ENCODE peak calls at places on chromosomes 13 and 19, in six cellular contexts. One of them, this sample, is unnamed.

GRCh38 chr13:108154421-108154858 is 60.9 kb downstream of the LIG4 start:
- DNase-seq in fibroblast of lung: no peak
- DNase-seq in globus pallidus: no peak
- DNase-seq in RPMI7951: no peak
- DNase-seq in pancreas: peak; percentile 46
- DNase-seq in T-cell: no peak
- DNase-seq in this sample: no peak

GRCh38 chr13:76775031-76775740 is 111.0 kb downstream of the KCTD12 start:
- DNase-seq in globus pallidus: no peak
- DNase-seq in T-cell: no peak
- DNase-seq in fibroblast of lung: peak; percentile 71
- DNase-seq in pancreas: no peak
- DNase-seq in RPMI7951: no peak
- DNase-seq in this sample: no peak

GRCh38 chr19:3396881-3397265 is 30.5 kb downstream of the NFIC start:
- DNase-seq in globus pallidus: no peak
- DNase-seq in fibroblast of lung: no peak
- DNase-seq in T-cell: no peak
- DNase-seq in RPMI7951: no peak
- DNase-seq in pancreas: no peak
- DNase-seq in this sample: no peak

GRCh38 chr13:110319774-110320509 is 12.9 kb downstream of the COL4A2 start:
- DNase-seq in globus pallidus: no peak
- DNase-seq in fibroblast of lung: peak; percentile 43
- DNase-seq in pancreas: peak; percentile 80
- DNase-seq in RPMI7951: peak; percentile 81
- DNase-seq in T-cell: no peak
- DNase-seq in this sample: no peak

GRCh38 chr19:5093297-5093858 is 124.5 kb downstream of the KDM4B start:
- DNase-seq in pancreas: peak; percentile 67
- DNase-seq in T-cell: no peak
- DNase-seq in fibroblast of lung: no peak
- DNase-seq in RPMI7951: no peak
- DNase-seq in globus pallidus: no peak
- DNase-seq in this sample: no peak

GRCh38 chr13:78572459-78572858 is 30.9 kb downstream of the POU4F1 start:
- DNase-seq in T-cell: no peak
- DNase-seq in pancreas: no peak
- DNase-seq in RPMI7951: no peak
- DNase-seq in globus pallidus: no peak
- DNase-seq in fibroblast of lung: no peak
- DNase-seq in this sample: no peak

GRCh38 chr19:8001651-8001994 is 3.8 kb downstream of the ELAVL1 start:
- DNase-seq in globus pallidus: no peak
- DNase-seq in fibroblast of lung: no peak
- DNase-seq in pancreas: no peak
- DNase-seq in RPMI7951: no peak
- DNase-seq in T-cell: no peak
- DNase-seq in this sample: no peak

GRCh38 chr19:58498316-58499020 is 13.3 kb downstream of the SLC27A5 start:
- DNase-seq in RPMI7951: no peak
- DNase-seq in T-cell: no peak
- DNase-seq in fibroblast of lung: no peak
- DNase-seq in globus pallidus: no peak
- DNase-seq in pancreas: peak; percentile 41
- DNase-seq in this sample: no peak

GRCh38 chr13:106096661-106097092 is 438.8 kb downstream of the EFNB2 start:
- DNase-seq in T-cell: no peak
- DNase-seq in fibroblast of lung: peak; percentile 21
- DNase-seq in globus pallidus: no peak
- DNase-seq in pancreas: no peak
- DNase-seq in RPMI7951: no peak
- DNase-seq in this sample: no peak

GRCh38 chr13:50214514-50214913 is 199.3 kb downstream of the KCNRG start:
- DNase-seq in RPMI7951: peak; percentile 26
- DNase-seq in globus pallidus: no peak
- DNase-seq in T-cell: no peak
- DNase-seq in fibroblast of lung: no peak
- DNase-seq in pancreas: no peak
- DNase-seq in this sample: no peak

GRCh38 chr13:26017196-26017921 is 34.5 kb downstream of the SHISA2 start:
- DNase-seq in globus pallidus: peak; percentile 78
- DNase-seq in RPMI7951: no peak
- DNase-seq in T-cell: no peak
- DNase-seq in fibroblast of lung: no peak
- DNase-seq in pancreas: no peak
- DNase-seq in this sample: no peak

GRCh38 chr13:37074703-37075102 is 15.2 kb upstream of the SUPT20H start:
- DNase-seq in RPMI7951: peak; percentile 42
- DNase-seq in fibroblast of lung: peak; percentile 57
- DNase-seq in T-cell: no peak
- DNase-seq in globus pallidus: peak; percentile 38
- DNase-seq in pancreas: no peak
- DNase-seq in this sample: no peak

GRCh38 chr13:22009500-22009899 is 338.6 kb downstream of the FGF9 start:
- DNase-seq in T-cell: no peak
- DNase-seq in RPMI7951: peak; percentile 71
- DNase-seq in pancreas: no peak
- DNase-seq in fibroblast of lung: no peak
- DNase-seq in globus pallidus: no peak
- DNase-seq in this sample: no peak

GRCh38 chr19:24099829-24100228 is 12.8 kb downstream of the ZNF254 start:
- DNase-seq in fibroblast of lung: no peak
- DNase-seq in T-cell: no peak
- DNase-seq in RPMI7951: no peak
- DNase-seq in pancreas: no peak
- DNase-seq in globus pallidus: no peak
- DNase-seq in this sample: no peak

GRCh38 chr13:91369432-91369831 is 21.9 kb downstream of the MIR17HG start:
- DNase-seq in RPMI7951: peak; percentile 62
- DNase-seq in T-cell: no peak
- DNase-seq in globus pallidus: no peak
- DNase-seq in fibroblast of lung: peak; percentile 46
- DNase-seq in pancreas: no peak
- DNase-seq in this sample: no peak

GRCh38 chr19:5150902-5151741 is 182.2 kb downstream of the KDM4B start:
- DNase-seq in pancreas: no peak
- DNase-seq in fibroblast of lung: no peak
- DNase-seq in T-cell: no peak
- DNase-seq in globus pallidus: no peak
- DNase-seq in RPMI7951: no peak
- DNase-seq in this sample: no peak

GRCh38 chr13:85833938-85834337 is 34.7 kb upstream of the SLITRK6 start:
- DNase-seq in T-cell: no peak
- DNase-seq in RPMI7951: no peak
- DNase-seq in pancreas: no peak
- DNase-seq in fibroblast of lung: no peak
- DNase-seq in globus pallidus: peak; percentile 63
- DNase-seq in this sample: no peak

GRCh38 chr13:36829753-36830152 is 10.7 kb downstream of the RFXAP start:
- DNase-seq in T-cell: no peak
- DNase-seq in fibroblast of lung: no peak
- DNase-seq in globus pallidus: no peak
- DNase-seq in pancreas: no peak
- DNase-seq in RPMI7951: no peak
- DNase-seq in this sample: no peak

GRCh38 chr19:18306903-18307681 is 15.8 kb downstream of the LSM4 start:
- DNase-seq in RPMI7951: no peak
- DNase-seq in fibroblast of lung: peak; percentile 51
- DNase-seq in globus pallidus: no peak
- DNase-seq in T-cell: no peak
- DNase-seq in pancreas: no peak
- DNase-seq in this sample: no peak

GRCh38 chr13:31204592-31204991 is 4.8 kb downstream of the B3GLCT start:
- DNase-seq in T-cell: no peak
- DNase-seq in fibroblast of lung: peak; percentile 44
- DNase-seq in globus pallidus: no peak
- DNase-seq in RPMI7951: peak; percentile 71
- DNase-seq in pancreas: no peak
- DNase-seq in this sample: no peak

GRCh38 chr19:11195169-11195568 is 2.2 kb downstream of the KANK2 start:
- DNase-seq in globus pallidus: no peak
- DNase-seq in fibroblast of lung: peak; percentile 39
- DNase-seq in RPMI7951: peak; percentile 61
- DNase-seq in pancreas: no peak
- DNase-seq in T-cell: no peak
- DNase-seq in this sample: no peak

GRCh38 chr19:9935409-9936062 is 779 bp downstream of the OLFM2 start:
- DNase-seq in fibroblast of lung: no peak
- DNase-seq in T-cell: no peak
- DNase-seq in pancreas: no peak
- DNase-seq in RPMI7951: no peak
- DNase-seq in globus pallidus: no peak
- DNase-seq in this sample: no peak

GRCh38 chr19:49338023-49338677 is 2.9 kb downstream of the CD37 start:
- DNase-seq in fibroblast of lung: no peak
- DNase-seq in globus pallidus: no peak
- DNase-seq in T-cell: no peak
- DNase-seq in RPMI7951: no peak
- DNase-seq in pancreas: peak; percentile 31
- DNase-seq in this sample: no peak

GRCh38 chr13:33341861-33342452 is 56.4 kb upstream of the STARD13 start:
- DNase-seq in pancreas: no peak
- DNase-seq in globus pallidus: no peak
- DNase-seq in T-cell: no peak
- DNase-seq in fibroblast of lung: no peak
- DNase-seq in RPMI7951: no peak
- DNase-seq in this sample: no peak

GRCh38 chr13:101098873-101099272 is 317.4 kb downstream of the NALCN start:
- DNase-seq in globus pallidus: no peak
- DNase-seq in fibroblast of lung: no peak
- DNase-seq in T-cell: no peak
- DNase-seq in RPMI7951: peak; percentile 3
- DNase-seq in pancreas: no peak
- DNase-seq in this sample: no peak

GRCh38 chr19:30314056-30314804 is 58.0 kb upstream of the ZNF536 start:
- DNase-seq in fibroblast of lung: no peak
- DNase-seq in globus pallidus: no peak
- DNase-seq in RPMI7951: no peak
- DNase-seq in T-cell: no peak
- DNase-seq in pancreas: no peak
- DNase-seq in this sample: no peak

GRCh38 chr19:35986664-35987570 is 8.1 kb upstream of the SDHAF1 start:
- DNase-seq in pancreas: no peak
- DNase-seq in RPMI7951: peak; percentile 24
- DNase-seq in globus pallidus: no peak
- DNase-seq in fibroblast of lung: no peak
- DNase-seq in T-cell: no peak
- DNase-seq in this sample: peak; percentile 79

GRCh38 chr13:49497272-49497671 is 1.5 kb downstream of the PHF11 start:
- DNase-seq in pancreas: no peak
- DNase-seq in fibroblast of lung: no peak
- DNase-seq in RPMI7951: no peak
- DNase-seq in globus pallidus: no peak
- DNase-seq in T-cell: no peak
- DNase-seq in this sample: no peak

GRCh38 chr13:31201341-31202024 is 1.7 kb downstream of the B3GLCT start:
- DNase-seq in T-cell: no peak
- DNase-seq in globus pallidus: no peak
- DNase-seq in RPMI7951: peak; percentile 46
- DNase-seq in pancreas: peak; percentile 11
- DNase-seq in fibroblast of lung: peak; percentile 47
- DNase-seq in this sample: no peak

GRCh38 chr13:101579291-101579802 is 126.9 kb downstream of the ITGBL1 start:
- DNase-seq in RPMI7951: peak; percentile 75
- DNase-seq in fibroblast of lung: peak; percentile 65
- DNase-seq in pancreas: no peak
- DNase-seq in T-cell: no peak
- DNase-seq in globus pallidus: no peak
- DNase-seq in this sample: no peak

GRCh38 chr13:111666377-111666776 is 345.9 kb downstream of the TEX29 start:
- DNase-seq in globus pallidus: no peak
- DNase-seq in fibroblast of lung: no peak
- DNase-seq in RPMI7951: no peak
- DNase-seq in pancreas: no peak
- DNase-seq in T-cell: no peak
- DNase-seq in this sample: no peak

GRCh38 chr13:103788061-103788652 is 721.9 kb upstream of the SLC10A2 start:
- DNase-seq in RPMI7951: no peak
- DNase-seq in pancreas: no peak
- DNase-seq in globus pallidus: peak; percentile 2
- DNase-seq in T-cell: no peak
- DNase-seq in fibroblast of lung: peak; percentile 0
- DNase-seq in this sample: no peak

GRCh38 chr19:46371371-46371901 is 24.5 kb downstream of the PPP5C start:
- DNase-seq in globus pallidus: no peak
- DNase-seq in pancreas: no peak
- DNase-seq in fibroblast of lung: no peak
- DNase-seq in RPMI7951: no peak
- DNase-seq in T-cell: no peak
- DNase-seq in this sample: no peak